ENCODE peak calls at places on chromosomes 16 and 17, in nine cellular contexts. I is GM12891; C is left colon; M is NCI-H1105 treated with DMSO at 0.1 percent for 48 hours; X is stimulated activated CD4-positive, alpha-beta T cell treated with anti-CD3 and anti-CD28 coated beads, Interleukin-15, amount 100 ng/mL, for 48 hours; F is Caki2; H is posterior vena cava; K is lower leg skin; Z is neural progenitor cell. P is an unnamed sample.

GRCh38 chr17:7549401-7550055 is 670 bp downstream of the TNFSF12 start:
- DNase-seq in I (peak; percentile 31), C (peak; percentile 63), M (no peak), X (peak; percentile 26), F (no peak), H (no peak), K (peak; percentile 88), Z (no peak), P (no peak)

GRCh38 chr16:22727285-22728166 is 86.4 kb upstream of the HS3ST2 start:
- DNase-seq in I (no peak), C (no peak), M (no peak), X (no peak), F (no peak), H (no peak), K (no peak), Z (no peak), P (peak; percentile 11)

GRCh38 chr17:73552300-73553088 is 91.8 kb downstream of the SDK2 start:
- DNase-seq in I (no peak), C (no peak), M (no peak), X (no peak), F (no peak), H (no peak), K (no peak), Z (no peak), P (peak; percentile 19)

GRCh38 chr16:55543470-55543869 is 23.0 kb upstream of the CAPNS2 start:
- DNase-seq in I (no peak), C (no peak), M (peak; percentile 44), X (no peak), F (peak; percentile 32), H (no peak), K (no peak), Z (peak; percentile 38), P (no peak)

GRCh38 chr17:12727076-12727750 is 61.5 kb downstream of the MYOCD start:
- DNase-seq in I (no peak), C (no peak), M (no peak), X (no peak), F (peak; percentile 60), H (no peak), K (no peak), Z (no peak), P (no peak)

GRCh38 chr17:17384961-17385360 is 81.8 kb downstream of the NT5M start:
- DNase-seq in I (no peak), C (no peak), M (no peak), X (no peak), F (no peak), H (no peak), K (no peak), Z (no peak), P (no peak)

GRCh38 chr17:29583324-29584248 is 5.9 kb downstream of the GIT1 start:
- DNase-seq in I (no peak), C (no peak), M (peak; percentile 58), X (no peak), F (no peak), H (no peak), K (no peak), Z (no peak), P (no peak)

GRCh38 chr17:32927724-32928526 is at the start of gene TMEM98:
- DNase-seq in I (peak; percentile 38), C (no peak), M (peak; percentile 10), X (no peak), F (no peak), H (no peak), K (peak; percentile 82), Z (peak; percentile 81), P (peak; percentile 23)

GRCh38 chr17:60102632-60103047 is 23.9 kb upstream of the HEATR6 start:
- DNase-seq in I (no peak), C (no peak), M (no peak), X (no peak), F (no peak), H (peak; percentile 84), K (no peak), Z (no peak), P (no peak)

GRCh38 chr17:3834811-3835210 is 11.2 kb downstream of the NCBP3 start:
- DNase-seq in I (no peak), C (no peak), M (no peak), X (no peak), F (no peak), H (no peak), K (no peak), Z (no peak), P (no peak)

P was measured in NCI-H345.